ENCODE peak calls at places on chromosomes 5 and 9, in seven cellular contexts. N is psoas muscle, F is mammary epithelial cell, D is spleen, T is GM20000, Q is MCF 10A, R is endothelial cell. C is an unnamed sample.

GRCh38 chr5:179374506-179375235 is 29.4 kb upstream of the ADAMTS2 start:
- DNase-seq in N (no peak), F (no peak), T (no peak), Q (no peak), R (no peak), D (peak), C (peak)

GRCh38 chr9:93268551-93269314 is 84.8 kb downstream of the WNK2 start:
- DNase-seq in N (no peak), Q (no peak), F (no peak), D (peak), T (peak), R (no peak), C (no peak)

GRCh38 chr5:89028579-89029272 is 145.7 kb upstream of the MEF2C start:
- DNase-seq in Q (no peak), N (no peak), D (no peak), F (peak), T (no peak), R (no peak), C (no peak)

GRCh38 chr9:121735065-121735791 is 83.8 kb downstream of the DAB2IP start:
- DNase-seq in N (no peak), T (peak), F (peak), R (peak), Q (peak), D (no peak), C (no peak)

GRCh38 chr5:60541980-60542379 is 158.0 kb downstream of the DEPDC1B start:
- DNase-seq in Q (peak), R (no peak), N (no peak), D (no peak), T (no peak), F (peak), C (no peak)

GRCh38 chr5:159456722-159457462 is 126.6 kb upstream of the IL12B start:
- DNase-seq in T (peak), Q (peak), R (no peak), D (no peak), F (peak), N (no peak), C (no peak)

GRCh38 chr5:32505718-32506117 is 61.2 kb upstream of the ZFR start:
- DNase-seq in F (peak), T (no peak), D (no peak), N (peak), Q (peak), R (no peak), C (no peak)

GRCh38 chr5:56183507-56183906 is 49.6 kb downstream of the ANKRD55 start:
- DNase-seq in N (no peak), D (no peak), T (no peak), R (no peak), Q (peak), F (peak), C (no peak)

GRCh38 chr9:7234144-7234543 is 476.4 kb downstream of the KDM4C start:
- DNase-seq in T (peak), N (no peak), F (peak), D (no peak), Q (peak), R (peak), C (no peak)

GRCh38 chr5:173138707-173139106 is 5.6 kb upstream of the BNIP1 start:
- DNase-seq in Q (no peak), N (no peak), F (no peak), D (no peak), T (no peak), R (no peak), C (no peak)

GRCh38 chr9:105901514-105902109 is 207.3 kb downstream of the TMEM38B start:
- DNase-seq in Q (peak), R (peak), F (peak), N (peak), T (peak), D (no peak), C (no peak)

GRCh38 chr5:43305948-43306563 is 7.2 kb downstream of the HMGCS1 start:
- DNase-seq in T (peak), N (no peak), Q (peak), R (no peak), F (no peak), D (no peak), C (no peak)

GRCh38 chr5:80238778-80239679 is 16.8 kb downstream of the SERINC5 start:
- DNase-seq in R (no peak), N (peak), T (no peak), D (no peak), Q (peak), F (peak), C (no peak)

GRCh38 chr9:89742660-89743059 is 137.8 kb downstream of the GADD45G start:
- DNase-seq in N (no peak), T (no peak), R (no peak), Q (no peak), F (no peak), D (no peak), C (no peak)

GRCh38 chr5:134127988-134128647 is 13.6 kb downstream of the TCF7 start:
- DNase-seq in D (peak), R (no peak), F (no peak), Q (no peak), T (no peak), N (no peak), C (no peak)

GRCh38 chr9:30713279-30713678 is 1671.2 kb upstream of the ACO1 start:
- DNase-seq in Q (no peak), R (no peak), D (no peak), F (no peak), T (no peak), N (no peak), C (no peak)

GRCh38 chr5:168874713-168875380 is 295.7 kb upstream of the PANK3 start:
- DNase-seq in Q (peak), D (no peak), R (no peak), N (no peak), T (no peak), F (no peak), C (no peak)

GRCh38 chr9:27150758-27151431 is 41.9 kb downstream of the TEK start:
- DNase-seq in T (no peak), N (no peak), F (no peak), R (no peak), Q (peak), D (no peak), C (no peak)

GRCh38 chr5:95892784-95893354 is 68.8 kb downstream of the ELL2 start:
- DNase-seq in N (no peak), Q (peak), F (no peak), T (peak), D (no peak), R (peak), C (no peak)

GRCh38 chr9:133563286-133564213 is 29.0 kb downstream of the ADAMTSL2 start:
- DNase-seq in T (no peak), R (no peak), F (no peak), N (peak), D (no peak), Q (no peak), C (no peak)

GRCh38 chr5:172920447-172920849 is 38.8 kb upstream of the RPL26L1 start:
- DNase-seq in F (peak), R (no peak), T (no peak), Q (peak), N (peak), D (no peak), C (no peak)

GRCh38 chr9:136022731-136023400 is 61.7 kb upstream of the UBAC1 start:
- DNase-seq in R (no peak), Q (no peak), D (no peak), N (peak), T (no peak), F (no peak), C (no peak)

GRCh38 chr9:136020671-136021070 is 59.5 kb upstream of the UBAC1 start:
- DNase-seq in Q (no peak), D (no peak), F (no peak), N (no peak), T (no peak), R (no peak), C (no peak)

GRCh38 chr9:136021171-136021890 is 60.2 kb upstream of the UBAC1 start:
- DNase-seq in F (no peak), N (no peak), D (no peak), T (no peak), R (no peak), Q (no peak), C (no peak)

GRCh38 chr9:136023401-136024225 is 62.4 kb upstream of the UBAC1 start:
- DNase-seq in D (peak), T (no peak), N (peak), Q (no peak), F (peak), R (no peak), C (no peak)

DNA sequence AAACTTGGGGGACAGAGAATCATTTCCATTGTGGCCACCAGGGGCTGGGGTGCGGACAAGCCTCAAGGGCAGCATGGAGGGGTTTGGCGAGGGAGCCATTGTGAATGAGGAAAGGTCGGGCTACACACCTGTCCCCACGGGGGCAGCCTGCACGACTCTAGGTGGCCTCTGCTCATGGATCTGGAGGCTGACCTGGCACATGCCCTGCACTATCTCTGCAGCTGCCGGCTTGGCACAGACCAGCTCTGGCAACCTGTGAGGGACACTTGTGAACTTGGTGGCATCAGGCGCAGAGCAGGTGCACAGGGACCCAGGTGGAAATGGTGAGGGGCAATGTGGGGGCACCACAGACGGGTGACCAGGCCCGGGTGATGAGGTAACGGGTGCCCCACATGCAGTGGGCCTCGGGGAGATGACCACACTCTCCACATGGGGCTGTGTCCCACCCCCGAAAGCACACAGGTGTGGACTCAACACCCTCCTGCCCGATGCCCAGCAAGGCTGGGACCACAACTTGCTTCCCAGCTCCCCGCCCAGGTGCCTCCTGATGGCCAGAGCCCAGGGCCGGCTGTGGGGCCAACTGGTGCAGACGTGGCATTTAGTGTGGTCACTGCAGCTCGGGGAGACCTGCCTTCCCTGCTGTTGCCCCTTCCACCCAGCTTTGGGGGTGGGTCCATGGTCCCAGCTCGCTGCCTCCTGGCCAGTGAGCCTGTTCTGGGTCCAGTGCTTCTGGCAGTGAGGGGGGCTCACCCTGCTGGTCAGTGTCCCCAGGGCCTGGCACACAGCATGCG is 60.9 kb upstream of the UBAC1 start:
- DNase-seq in T (no peak), R (no peak), Q (no peak), D (no peak), N (peak), F (no peak), C (no peak)
- TF ChIP-seq CTCF in T (no peak), R (peak), Q (no peak), D (no peak), N (no peak), F (no peak), C (no peak)

DNA sequence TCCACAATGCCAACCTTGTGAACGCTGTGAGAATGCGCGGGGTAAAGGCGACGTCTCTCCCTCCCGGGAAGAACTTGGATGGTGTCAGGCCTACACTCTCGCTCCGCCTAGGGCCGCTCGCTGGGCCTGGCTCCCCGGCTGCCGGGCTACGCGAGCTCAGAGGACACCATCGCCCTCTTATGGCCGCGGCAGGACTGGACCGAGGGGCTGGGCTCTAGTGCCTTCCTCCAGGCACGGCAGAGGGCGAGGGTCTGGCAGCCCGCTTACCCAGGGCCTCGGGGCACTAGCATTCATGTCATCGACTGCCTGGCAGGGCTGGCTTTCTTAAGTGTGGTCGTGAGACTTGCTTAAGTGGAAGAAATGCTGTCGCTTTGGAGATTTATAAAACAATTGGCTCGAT is 1.2 kb upstream of the EXOSC2 start:
- DNase-seq in D (peak), F (no peak), R (peak), N (peak), Q (no peak), T (no peak), C (no peak)
- TF ChIP-seq CTCF in D (no peak), F (peak), R (peak), N (no peak), Q (no peak), T (no peak), C (peak)

GRCh38 chr5:14267166-14267838 is 124.2 kb downstream of the TRIO start:
- DNase-seq in T (no peak), F (no peak), N (no peak), D (no peak), Q (no peak), R (no peak), C (no peak)
- TF ChIP-seq CTCF in T (no peak), F (no peak), N (no peak), D (no peak), Q (no peak), R (no peak), C (peak)

GRCh38 chr5:69007726-69008368 is 86.0 kb upstream of the SLC30A5 start:
- DNase-seq in F (peak), D (peak), Q (peak), T (peak), N (peak), R (peak), C (no peak)
- TF ChIP-seq CTCF in F (peak), D (peak), Q (peak), T (peak), N (peak), R (peak), C (peak)

GRCh38 chr9:33192493-33193245 is 25.5 kb upstream of the B4GALT1 start:
- DNase-seq in F (no peak), N (no peak), D (no peak), R (no peak), T (no peak), Q (no peak), C (no peak)
- TF ChIP-seq CTCF in F (no peak), N (no peak), D (no peak), R (no peak), T (no peak), Q (no peak), C (no peak)

GRCh38 chr9:129362287-129363098 is 184.4 kb upstream of the IER5L start:
- DNase-seq in T (no peak), D (no peak), N (no peak), R (no peak), Q (no peak), F (peak), C (no peak)
- TF ChIP-seq CTCF in T (no peak), D (no peak), N (no peak), R (no peak), Q (no peak), F (no peak), C (no peak)

C was measured in chondrocyte.